ENCODE peak calls at places on chromosomes 6 and 20, in nine cellular contexts. One of them, this sample, is unnamed.

GRCh38 chr6:109167557-109167956 is 72.2 kb downstream of the CEP57L1 start:
- DNase-seq in CD4-positive, CD25-positive, alpha-beta regulatory T cell: no peak
- DNase-seq in CD8-positive, alpha-beta memory T cell: no peak
- DNase-seq in mesenchymal stem cell: no peak
- DNase-seq in body of pancreas: no peak
- DNase-seq in stomach: no peak
- DNase-seq in aorta: no peak
- DNase-seq in fibroblast of lung: no peak
- DNase-seq in esophagus squamous epithelium: no peak
- DNase-seq in this sample: no peak

GRCh38 chr6:14126250-14126649 is 8.7 kb downstream of the CD83 start:
- DNase-seq in CD4-positive, CD25-positive, alpha-beta regulatory T cell: no peak
- DNase-seq in CD8-positive, alpha-beta memory T cell: no peak
- DNase-seq in mesenchymal stem cell: no peak
- DNase-seq in body of pancreas: no peak
- DNase-seq in stomach: no peak
- DNase-seq in aorta: no peak
- DNase-seq in fibroblast of lung: no peak
- DNase-seq in esophagus squamous epithelium: no peak
- DNase-seq in this sample: no peak

GRCh38 chr6:17705778-17706579 is 746 bp downstream of the NUP153 start:
- DNase-seq in CD4-positive, CD25-positive, alpha-beta regulatory T cell: peak; percentile 90
- DNase-seq in CD8-positive, alpha-beta memory T cell: peak; percentile 86
- DNase-seq in mesenchymal stem cell: peak; percentile 85
- DNase-seq in body of pancreas: peak; percentile 60
- DNase-seq in stomach: peak; percentile 65
- DNase-seq in aorta: peak; percentile 82
- DNase-seq in fibroblast of lung: peak; percentile 74
- DNase-seq in esophagus squamous epithelium: no peak
- DNase-seq in this sample: peak; percentile 66

GRCh38 chr20:61236677-61237076 is 15.4 kb upstream of the CDH4 start:
- DNase-seq in CD4-positive, CD25-positive, alpha-beta regulatory T cell: no peak
- DNase-seq in CD8-positive, alpha-beta memory T cell: no peak
- DNase-seq in mesenchymal stem cell: no peak
- DNase-seq in body of pancreas: no peak
- DNase-seq in stomach: no peak
- DNase-seq in aorta: no peak
- DNase-seq in fibroblast of lung: no peak
- DNase-seq in esophagus squamous epithelium: no peak
- DNase-seq in this sample: no peak

GRCh38 chr6:90375681-90376439 is 79.2 kb upstream of the BACH2 start:
- DNase-seq in CD4-positive, CD25-positive, alpha-beta regulatory T cell: no peak
- DNase-seq in CD8-positive, alpha-beta memory T cell: no peak
- DNase-seq in mesenchymal stem cell: peak; percentile 76
- DNase-seq in body of pancreas: no peak
- DNase-seq in stomach: no peak
- DNase-seq in aorta: no peak
- DNase-seq in fibroblast of lung: peak; percentile 94
- DNase-seq in esophagus squamous epithelium: no peak
- DNase-seq in this sample: no peak

GRCh38 chr20:15107952-15108351 is 770.5 kb upstream of the FLRT3 start:
- DNase-seq in CD4-positive, CD25-positive, alpha-beta regulatory T cell: no peak
- DNase-seq in CD8-positive, alpha-beta memory T cell: no peak
- DNase-seq in mesenchymal stem cell: no peak
- DNase-seq in body of pancreas: no peak
- DNase-seq in stomach: no peak
- DNase-seq in aorta: no peak
- DNase-seq in fibroblast of lung: no peak
- DNase-seq in esophagus squamous epithelium: no peak
- DNase-seq in this sample: no peak

GRCh38 chr20:51128198-51128597 is 105.3 kb upstream of the KCNG1 start:
- DNase-seq in CD4-positive, CD25-positive, alpha-beta regulatory T cell: no peak
- DNase-seq in CD8-positive, alpha-beta memory T cell: no peak
- DNase-seq in mesenchymal stem cell: peak; percentile 92
- DNase-seq in body of pancreas: no peak
- DNase-seq in stomach: no peak
- DNase-seq in aorta: no peak
- DNase-seq in fibroblast of lung: peak; percentile 92
- DNase-seq in esophagus squamous epithelium: no peak
- DNase-seq in this sample: no peak

GRCh38 chr6:104705095-104705707 is 154.5 kb downstream of the HACE1 start:
- DNase-seq in CD4-positive, CD25-positive, alpha-beta regulatory T cell: peak; percentile 78
- DNase-seq in CD8-positive, alpha-beta memory T cell: peak; percentile 22
- DNase-seq in mesenchymal stem cell: peak; percentile 93
- DNase-seq in body of pancreas: no peak
- DNase-seq in stomach: no peak
- DNase-seq in aorta: no peak
- DNase-seq in fibroblast of lung: peak; percentile 89
- DNase-seq in esophagus squamous epithelium: no peak
- DNase-seq in this sample: no peak

GRCh38 chr6:73951186-73951585 is 255.2 kb downstream of the CD109 start:
- DNase-seq in CD4-positive, CD25-positive, alpha-beta regulatory T cell: no peak
- DNase-seq in CD8-positive, alpha-beta memory T cell: no peak
- DNase-seq in mesenchymal stem cell: no peak
- DNase-seq in body of pancreas: no peak
- DNase-seq in stomach: no peak
- DNase-seq in aorta: no peak
- DNase-seq in fibroblast of lung: no peak
- DNase-seq in esophagus squamous epithelium: no peak
- DNase-seq in this sample: no peak

GRCh38 chr6:166307981-166308768 is at the start of gene PRR18:
- DNase-seq in CD4-positive, CD25-positive, alpha-beta regulatory T cell: no peak
- DNase-seq in CD8-positive, alpha-beta memory T cell: no peak
- DNase-seq in mesenchymal stem cell: peak; percentile 4
- DNase-seq in body of pancreas: peak; percentile 30
- DNase-seq in stomach: no peak
- DNase-seq in aorta: no peak
- DNase-seq in fibroblast of lung: no peak
- DNase-seq in esophagus squamous epithelium: no peak
- DNase-seq in this sample: no peak

GRCh38 chr6:31267504-31268371 is 4.2 kb downstream of the HLA-C start:
- DNase-seq in CD4-positive, CD25-positive, alpha-beta regulatory T cell: no peak
- DNase-seq in CD8-positive, alpha-beta memory T cell: no peak
- DNase-seq in mesenchymal stem cell: no peak
- DNase-seq in body of pancreas: no peak
- DNase-seq in stomach: no peak
- DNase-seq in aorta: no peak
- DNase-seq in fibroblast of lung: no peak
- DNase-seq in esophagus squamous epithelium: no peak
- DNase-seq in this sample: no peak

GRCh38 chr20:51154708-51155690 is 132.1 kb upstream of the KCNG1 start:
- DNase-seq in CD4-positive, CD25-positive, alpha-beta regulatory T cell: no peak
- DNase-seq in CD8-positive, alpha-beta memory T cell: no peak
- DNase-seq in mesenchymal stem cell: no peak
- DNase-seq in body of pancreas: no peak
- DNase-seq in stomach: no peak
- DNase-seq in aorta: no peak
- DNase-seq in fibroblast of lung: no peak
- DNase-seq in esophagus squamous epithelium: no peak
- DNase-seq in this sample: no peak

GRCh38 chr6:146892613-146893401 is 294.0 kb downstream of the ADGB start:
- DNase-seq in CD4-positive, CD25-positive, alpha-beta regulatory T cell: no peak
- DNase-seq in CD8-positive, alpha-beta memory T cell: no peak
- DNase-seq in mesenchymal stem cell: peak; percentile 80
- DNase-seq in body of pancreas: no peak
- DNase-seq in stomach: no peak
- DNase-seq in aorta: no peak
- DNase-seq in fibroblast of lung: peak; percentile 97
- DNase-seq in esophagus squamous epithelium: no peak
- DNase-seq in this sample: no peak

GRCh38 chr20:45821942-45822341 is 5.2 kb downstream of the TNNC2 start:
- DNase-seq in CD4-positive, CD25-positive, alpha-beta regulatory T cell: no peak
- DNase-seq in CD8-positive, alpha-beta memory T cell: no peak
- DNase-seq in mesenchymal stem cell: no peak
- DNase-seq in body of pancreas: no peak
- DNase-seq in stomach: no peak
- DNase-seq in aorta: no peak
- DNase-seq in fibroblast of lung: no peak
- DNase-seq in esophagus squamous epithelium: no peak
- DNase-seq in this sample: no peak

GRCh38 chr6:50091641-50092040 is 41.9 kb upstream of the DEFB112 start:
- DNase-seq in CD4-positive, CD25-positive, alpha-beta regulatory T cell: no peak
- DNase-seq in CD8-positive, alpha-beta memory T cell: no peak
- DNase-seq in mesenchymal stem cell: no peak
- DNase-seq in body of pancreas: no peak
- DNase-seq in stomach: no peak
- DNase-seq in aorta: no peak
- DNase-seq in fibroblast of lung: no peak
- DNase-seq in esophagus squamous epithelium: no peak
- DNase-seq in this sample: no peak

DNA sequence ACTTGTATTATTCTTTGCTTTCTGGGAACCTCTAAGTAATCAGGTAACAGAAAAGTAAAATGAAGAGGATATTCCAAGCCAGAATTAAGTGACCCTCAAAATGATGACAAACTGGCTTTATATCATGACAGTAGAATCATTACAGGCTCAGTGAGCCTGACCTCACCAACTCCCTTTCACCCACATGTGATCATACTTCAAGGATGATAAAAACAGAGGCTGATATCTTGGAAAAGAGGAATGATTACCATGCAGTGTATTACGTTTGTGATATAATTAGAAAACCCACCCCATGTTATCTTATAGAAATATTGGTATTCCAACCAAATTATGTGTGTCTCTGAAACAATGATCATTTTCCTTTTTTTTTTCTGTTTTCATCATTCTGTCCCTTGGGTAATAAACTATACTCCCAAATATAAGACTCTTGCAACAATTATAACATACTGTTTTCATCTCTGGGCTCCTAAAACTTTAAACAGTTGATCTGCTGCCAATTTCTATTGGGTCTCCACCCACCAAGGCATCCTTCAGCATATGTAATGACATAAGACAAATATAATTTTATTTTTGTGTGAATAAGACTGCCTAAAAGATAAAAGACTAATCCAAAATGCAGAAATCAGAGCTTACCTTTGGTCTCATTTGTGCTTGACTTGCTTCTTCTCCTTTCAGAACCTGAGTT is 115.7 kb downstream of the DST start:
- DNase-seq in CD4-positive, CD25-positive, alpha-beta regulatory T cell: no peak
- DNase-seq in CD8-positive, alpha-beta memory T cell: no peak
- DNase-seq in mesenchymal stem cell: no peak
- DNase-seq in body of pancreas: no peak
- DNase-seq in stomach: no peak
- DNase-seq in aorta: no peak
- DNase-seq in fibroblast of lung: no peak
- DNase-seq in esophagus squamous epithelium: no peak
- DNase-seq in this sample: no peak
- H3K4me1 ChIP-seq in CD4-positive, CD25-positive, alpha-beta regulatory T cell: no peaks in the 10 kb centered on the region
- H3K4me1 ChIP-seq in CD8-positive, alpha-beta memory T cell: no peaks in the 10 kb centered on the region
- H3K4me1 ChIP-seq in mesenchymal stem cell: peaks cover 2% of the 10 kb centered on the region
- H3K4me1 ChIP-seq in body of pancreas: peaks cover 38% of the 10 kb centered on the region
- H3K4me1 ChIP-seq in stomach: peaks cover 4% of the 10 kb centered on the region
- H3K4me1 ChIP-seq in aorta: peaks cover 5% of the 10 kb centered on the region
- H3K4me1 ChIP-seq in fibroblast of lung: peaks cover 17% of the 10 kb centered on the region
- H3K4me1 ChIP-seq in esophagus squamous epithelium: peaks cover 39% of the 10 kb centered on the region
- H3K4me1 ChIP-seq in this sample: peaks cover 46% of the 10 kb centered on the region

GRCh38 chr6:151252626-151253025 is 12.9 kb downstream of the AKAP12 start:
- DNase-seq in CD4-positive, CD25-positive, alpha-beta regulatory T cell: no peak
- DNase-seq in CD8-positive, alpha-beta memory T cell: no peak
- DNase-seq in mesenchymal stem cell: no peak
- DNase-seq in body of pancreas: no peak
- DNase-seq in stomach: no peak
- DNase-seq in aorta: no peak
- DNase-seq in fibroblast of lung: no peak
- DNase-seq in esophagus squamous epithelium: no peak
- DNase-seq in this sample: no peak
- H3K27ac ChIP-seq in CD4-positive, CD25-positive, alpha-beta regulatory T cell: no peak overlapping the region
- H3K27ac ChIP-seq in CD8-positive, alpha-beta memory T cell: no peak overlapping the region
- H3K27ac ChIP-seq in mesenchymal stem cell: no peak overlapping the region
- H3K27ac ChIP-seq in body of pancreas: no peak overlapping the region
- H3K27ac ChIP-seq in stomach: no peak overlapping the region
- H3K27ac ChIP-seq in aorta: no peak overlapping the region
- H3K27ac ChIP-seq in fibroblast of lung: no peak overlapping the region
- H3K27ac ChIP-seq in esophagus squamous epithelium: no peak overlapping the region
- H3K27ac ChIP-seq in this sample: no peak overlapping the region

GRCh38 chr20:40942775-40943174 is 85.8 kb upstream of the TOP1 start:
- DNase-seq in CD4-positive, CD25-positive, alpha-beta regulatory T cell: no peak
- DNase-seq in CD8-positive, alpha-beta memory T cell: no peak
- DNase-seq in mesenchymal stem cell: no peak
- DNase-seq in body of pancreas: no peak
- DNase-seq in stomach: no peak
- DNase-seq in aorta: no peak
- DNase-seq in fibroblast of lung: no peak
- DNase-seq in esophagus squamous epithelium: no peak
- DNase-seq in this sample: no peak
- H3K4me1 ChIP-seq in CD4-positive, CD25-positive, alpha-beta regulatory T cell: no peaks in the 10 kb centered on the region
- H3K4me1 ChIP-seq in CD8-positive, alpha-beta memory T cell: no peaks in the 10 kb centered on the region
- H3K4me1 ChIP-seq in mesenchymal stem cell: no peaks in the 10 kb centered on the region
- H3K4me1 ChIP-seq in body of pancreas: no peaks in the 10 kb centered on the region
- H3K4me1 ChIP-seq in stomach: no peaks in the 10 kb centered on the region
- H3K4me1 ChIP-seq in aorta: no peaks in the 10 kb centered on the region
- H3K4me1 ChIP-seq in fibroblast of lung: no peaks in the 10 kb centered on the region
- H3K4me1 ChIP-seq in esophagus squamous epithelium: no peaks in the 10 kb centered on the region
- H3K4me1 ChIP-seq in this sample: peaks cover 4% of the 10 kb centered on the region

GRCh38 chr6:125165256-125165655 is 11.7 kb downstream of the TPD52L1 start:
- DNase-seq in CD4-positive, CD25-positive, alpha-beta regulatory T cell: no peak
- DNase-seq in CD8-positive, alpha-beta memory T cell: no peak
- DNase-seq in mesenchymal stem cell: no peak
- DNase-seq in body of pancreas: no peak
- DNase-seq in stomach: no peak
- DNase-seq in aorta: no peak
- DNase-seq in fibroblast of lung: peak; percentile 70
- DNase-seq in esophagus squamous epithelium: no peak
- DNase-seq in this sample: no peak

GRCh38 chr6:125164696-125165095 is 11.1 kb downstream of the TPD52L1 start:
- DNase-seq in CD4-positive, CD25-positive, alpha-beta regulatory T cell: no peak
- DNase-seq in CD8-positive, alpha-beta memory T cell: no peak
- DNase-seq in mesenchymal stem cell: no peak
- DNase-seq in body of pancreas: no peak
- DNase-seq in stomach: no peak
- DNase-seq in aorta: no peak
- DNase-seq in fibroblast of lung: no peak
- DNase-seq in esophagus squamous epithelium: no peak
- DNase-seq in this sample: no peak

GRCh38 chr6:125169522-125169921 is 15.9 kb downstream of the TPD52L1 start:
- DNase-seq in CD4-positive, CD25-positive, alpha-beta regulatory T cell: no peak
- DNase-seq in CD8-positive, alpha-beta memory T cell: no peak
- DNase-seq in mesenchymal stem cell: no peak
- DNase-seq in body of pancreas: no peak
- DNase-seq in stomach: no peak
- DNase-seq in aorta: no peak
- DNase-seq in fibroblast of lung: no peak
- DNase-seq in esophagus squamous epithelium: no peak
- DNase-seq in this sample: no peak

GRCh38 chr6:125169058-125169457 is 15.5 kb downstream of the TPD52L1 start:
- DNase-seq in CD4-positive, CD25-positive, alpha-beta regulatory T cell: no peak
- DNase-seq in CD8-positive, alpha-beta memory T cell: no peak
- DNase-seq in mesenchymal stem cell: no peak
- DNase-seq in body of pancreas: peak; percentile 65
- DNase-seq in stomach: no peak
- DNase-seq in aorta: peak; percentile 54
- DNase-seq in fibroblast of lung: peak; percentile 62
- DNase-seq in esophagus squamous epithelium: no peak
- DNase-seq in this sample: peak; percentile 71

DNA sequence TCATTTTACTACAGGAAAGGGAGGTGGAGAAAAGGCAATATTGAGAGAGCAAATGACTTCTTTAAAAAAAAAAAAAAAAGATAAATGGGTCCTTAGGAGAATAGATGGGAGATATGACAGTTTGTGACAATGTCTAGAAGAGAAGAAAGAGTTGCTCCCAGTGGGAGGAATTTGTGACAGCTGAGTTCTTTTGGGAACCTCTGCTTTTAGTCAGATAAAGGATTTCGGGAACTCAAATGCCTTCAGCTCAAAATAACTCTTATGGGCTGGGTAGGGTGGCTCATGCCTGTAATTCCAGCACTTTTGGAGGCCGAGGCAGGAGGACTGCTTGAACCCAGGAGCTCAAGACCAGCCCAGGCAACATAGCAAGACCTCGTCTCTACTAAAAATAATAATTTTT is 13.1 kb downstream of the TPD52L1 start:
- DNase-seq in CD4-positive, CD25-positive, alpha-beta regulatory T cell: no peak
- DNase-seq in CD8-positive, alpha-beta memory T cell: no peak
- DNase-seq in mesenchymal stem cell: no peak
- DNase-seq in body of pancreas: no peak
- DNase-seq in stomach: no peak
- DNase-seq in aorta: no peak
- DNase-seq in fibroblast of lung: no peak
- DNase-seq in esophagus squamous epithelium: no peak
- DNase-seq in this sample: no peak
- H3K27ac ChIP-seq in CD4-positive, CD25-positive, alpha-beta regulatory T cell: no peak overlapping the region
- H3K27ac ChIP-seq in CD8-positive, alpha-beta memory T cell: no peak overlapping the region
- H3K27ac ChIP-seq in mesenchymal stem cell: no peak overlapping the region
- H3K27ac ChIP-seq in body of pancreas: no peak overlapping the region
- H3K27ac ChIP-seq in stomach: no peak overlapping the region
- H3K27ac ChIP-seq in aorta: no peak overlapping the region
- H3K27ac ChIP-seq in fibroblast of lung: no peak overlapping the region
- H3K27ac ChIP-seq in esophagus squamous epithelium: no peak overlapping the region
- H3K27ac ChIP-seq in this sample: no peak overlapping the region

This sample was measured in adrenal gland.